ENCODE peak calls at places on chromosomes 13 and 19, in six cellular contexts. I is GM23338, Y is neural progenitor cell, H is GM23248, T is MM.1S, W is SK-N-SH. M is an unnamed sample.

GRCh38 chr13:109785141-109785891 is 1.1 kb downstream of the IRS2 start:
- DNase-seq in T (no peak), H (peak; percentile 84), I (peak; percentile 50), Y (peak; percentile 66), W (peak; percentile 47), M (peak; percentile 33)

GRCh38 chr13:110475550-110476219 is 85.8 kb downstream of the RAB20 start:
- DNase-seq in Y (no peak), T (no peak), I (no peak), H (no peak), W (no peak), M (no peak)

GRCh38 chr13:27619711-27620376 is 485 bp downstream of the LNX2 start:
- DNase-seq in I (peak; percentile 43), Y (no peak), T (peak; percentile 15), H (peak; percentile 76), W (peak; percentile 70), M (peak; percentile 29)

GRCh38 chr19:48443731-48444128 is 2.1 kb upstream of the GRWD1 start:
- DNase-seq in W (no peak), Y (no peak), T (no peak), I (peak; percentile 31), H (no peak), M (no peak)

GRCh38 chr19:409515-410242 is 732 bp upstream of the C2CD4C start:
- DNase-seq in I (peak; percentile 57), T (no peak), Y (no peak), H (no peak), W (peak; percentile 74), M (no peak)

GRCh38 chr19:38538793-38539528 is 78.8 kb downstream of the MAP4K1 start:
- DNase-seq in T (peak; percentile 67), W (no peak), Y (no peak), I (no peak), H (no peak), M (no peak)

GRCh38 chr13:45682494-45683008 is 19.6 kb upstream of the CBY2 start:
- DNase-seq in I (no peak), T (no peak), W (no peak), Y (no peak), H (no peak), M (no peak)

GRCh38 chr19:36215276-36216171 is 618 bp downstream of the ZNF146 start:
- DNase-seq in I (peak; percentile 51), W (peak; percentile 36), H (peak; percentile 83), Y (peak; percentile 39), T (no peak), M (peak; percentile 3)

GRCh38 chr13:113273856-113274590 is 23.0 kb upstream of the LAMP1 start:
- DNase-seq in W (no peak), H (peak; percentile 88), I (no peak), T (no peak), Y (no peak), M (peak; percentile 28)

GRCh38 chr13:110359840-110360301 is 52.8 kb downstream of the COL4A2 start:
- DNase-seq in W (no peak), T (no peak), H (no peak), Y (no peak), I (no peak), M (no peak)

GRCh38 chr13:86445584-86446140 is 646.4 kb upstream of the SLITRK6 start:
- DNase-seq in T (no peak), W (no peak), H (peak; percentile 5), Y (no peak), I (no peak), M (peak; percentile 32)

GRCh38 chr19:49390978-49391304 is 2.9 kb downstream of the KASH5 start:
- DNase-seq in H (no peak), I (no peak), W (no peak), T (no peak), Y (no peak), M (no peak)

GRCh38 chr13:60627071-60627686 is 230.2 kb downstream of the TDRD3 start:
- DNase-seq in W (peak; percentile 51), H (peak; percentile 50), I (peak; percentile 91), Y (peak; percentile 90), T (peak; percentile 18), M (peak; percentile 56)

GRCh38 chr19:32676186-32676894 is 692 bp downstream of the RGS9BP start:
- DNase-seq in Y (peak; percentile 63), T (no peak), H (peak; percentile 23), W (peak; percentile 55), I (peak; percentile 62), M (no peak)

GRCh38 chr19:15283141-15283885 is 49.0 kb downstream of the BRD4 start:
- DNase-seq in Y (no peak), W (no peak), T (no peak), I (no peak), H (peak; percentile 92), M (peak; percentile 28)

GRCh38 chr19:13078897-13079541 is 23.6 kb downstream of the LYL1 start:
- DNase-seq in I (peak; percentile 15), H (no peak), T (no peak), Y (no peak), W (no peak), M (no peak)

GRCh38 chr13:110650436-110650835 is 35.1 kb downstream of the NAXD start:
- DNase-seq in Y (no peak), I (no peak), W (no peak), T (no peak), H (no peak), M (no peak)

GRCh38 chr19:50196322-50196932 is 7.0 kb upstream of the MYH14 start:
- DNase-seq in H (no peak), T (no peak), Y (no peak), W (no peak), I (no peak), M (no peak)

GRCh38 chr13:74110053-74110452 is 24.2 kb downstream of the KLF12 start:
- DNase-seq in T (no peak), W (no peak), Y (no peak), H (no peak), I (no peak), M (no peak)

GRCh38 chr19:13294812-13295567 is 144.8 kb downstream of the IER2 start:
- DNase-seq in W (no peak), H (no peak), I (no peak), Y (no peak), T (no peak), M (no peak)

GRCh38 chr19:35742121-35742724 is at the start of gene IGFLR1:
- DNase-seq in I (no peak), H (no peak), T (peak; percentile 69), W (no peak), Y (no peak), M (no peak)

GRCh38 chr13:72983085-72983768 is 75.6 kb upstream of the KLF5 start:
- DNase-seq in I (no peak), H (peak; percentile 87), Y (no peak), T (no peak), W (no peak), M (no peak)

GRCh38 chr13:59424661-59425060 is 739.1 kb downstream of the DIAPH3 start:
- DNase-seq in Y (no peak), W (no peak), T (no peak), I (no peak), H (peak; percentile 36), M (peak; percentile 40)

GRCh38 chr19:19021115-19021514 is 12.2 kb downstream of the SUGP2 start:
- DNase-seq in W (no peak), I (no peak), Y (no peak), T (no peak), H (peak; percentile 86), M (no peak)

GRCh38 chr13:98879965-98880364 is 97.9 kb downstream of the DOCK9 start:
- DNase-seq in W (no peak), I (no peak), Y (no peak), H (no peak), T (no peak), M (no peak)
- TF ChIP-seq EZH2phosphoT487 in W (no peak), I (no peak), Y (no peak), H (no peak), T (no peak), M (no peak)

DNA sequence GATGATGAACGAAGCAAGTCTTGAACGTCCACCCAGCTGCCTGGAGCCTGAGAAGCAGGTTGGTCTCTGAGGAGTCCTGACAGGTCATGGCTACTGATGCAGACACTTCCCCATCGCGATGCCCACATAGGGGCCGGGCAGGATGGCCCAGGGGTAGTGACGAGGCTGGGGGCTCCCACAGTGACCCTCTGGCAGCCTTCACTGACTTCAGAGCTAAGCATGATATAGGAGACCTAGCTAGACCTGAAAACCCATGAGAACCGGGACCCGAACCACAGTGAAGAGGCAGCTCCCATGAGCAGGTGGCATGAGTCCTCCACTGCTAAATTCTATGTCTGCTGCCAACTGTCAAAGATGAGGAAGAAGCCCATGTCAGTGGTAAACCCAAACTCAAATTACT is 91.7 kb downstream of the RNASEH2B start:
- DNase-seq in Y (no peak), W (no peak), I (no peak), H (no peak), T (no peak), M (no peak)
- H3K4me3 ChIP-seq in Y (no peak overlapping the region), W (no peak overlapping the region), I (no peak overlapping the region), H (no peak overlapping the region), T (no peak overlapping the region), M (no peak overlapping the region)

GRCh38 chr19:29528946-29529645 is 3.3 kb downstream of the VSTM2B start:
- DNase-seq in Y (peak; percentile 48), W (no peak), T (no peak), I (peak; percentile 49), H (peak; percentile 15), M (no peak)
- H3K4me2 ChIP-seq in Y (peak overlapping the region; percentile 99), W (peak overlapping the region; percentile 83), T (peak overlapping the region; percentile 15), I (peak overlapping the region; percentile 93), H (peak overlapping the region; percentile 80), M (peak overlapping the region; percentile 80)

DNA sequence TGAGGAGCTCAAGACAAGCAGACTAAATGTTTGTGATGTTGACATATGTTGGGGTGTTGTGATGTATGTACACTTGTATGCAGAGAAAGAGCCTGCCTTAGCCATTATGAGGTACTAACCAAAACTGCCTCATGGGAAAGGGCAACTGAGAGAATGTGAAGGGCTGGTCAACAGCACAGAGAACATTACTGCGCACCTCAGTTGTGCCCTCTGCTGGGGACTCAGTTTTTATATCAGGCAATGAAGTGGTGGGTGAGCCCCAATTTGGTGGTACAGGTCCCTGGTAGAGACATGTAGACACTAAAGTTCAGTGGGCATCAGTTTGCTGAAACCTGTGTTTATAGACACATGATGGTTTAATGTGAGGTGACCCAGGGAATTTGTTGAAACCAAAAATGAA is 286.9 kb downstream of the DCT start:
- DNase-seq in Y (peak; percentile 67), T (peak; percentile 16), H (peak; percentile 53), I (peak; percentile 63), W (no peak), M (peak; percentile 53)
- TF ChIP-seq EZH2phosphoT487 in Y (no peak), T (no peak), H (no peak), I (no peak), W (no peak), M (no peak)

GRCh38 chr19:4712771-4713170 is 10.9 kb downstream of the DPP9 start:
- DNase-seq in T (no peak), W (peak; percentile 18), I (no peak), Y (no peak), H (no peak), M (no peak)
- H3K4me3 ChIP-seq in T (no peak overlapping the region), W (no peak overlapping the region), I (no peak overlapping the region), Y (no peak overlapping the region), H (no peak overlapping the region), M (peak overlapping the region; percentile 23)

DNA sequence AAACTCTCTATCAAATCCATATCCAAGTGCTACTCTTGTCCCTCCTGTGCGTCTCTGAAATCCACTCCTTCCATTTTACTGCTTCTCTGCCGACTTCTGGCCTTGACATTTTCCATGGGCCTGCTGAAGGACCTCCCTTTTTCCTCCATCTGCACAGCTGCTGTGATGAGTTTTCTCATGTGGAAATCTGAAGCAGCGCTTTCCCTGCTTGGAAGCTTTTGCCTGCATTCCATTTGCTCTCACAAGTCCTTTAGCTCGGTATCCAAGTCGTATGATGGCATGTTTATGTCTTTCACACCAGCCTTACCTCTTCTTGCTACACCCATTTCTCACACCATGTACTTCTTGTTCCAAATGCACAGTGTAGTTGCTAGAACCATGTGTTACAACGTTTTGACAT is 328.2 kb downstream of the GPC5 start:
- DNase-seq in W (no peak), Y (no peak), I (no peak), T (no peak), H (no peak), M (no peak)
- H3K4me2 ChIP-seq in W (no peak overlapping the region), Y (no peak overlapping the region), I (no peak overlapping the region), T (no peak overlapping the region), H (no peak overlapping the region), M (no peak overlapping the region)